ENCODE peak calls at places on chromosome 9, in six cellular contexts. I is HepG2, E is H1, R is SK-N-SH, V is K562, X is GM12878. Y is an unnamed sample.

GRCh38 chr9:116355153-116355827 is 201.7 kb downstream of the PAPPA start:
- DNase-seq in V (no peak), X (no peak), E (no peak), I (peak), R (no peak), Y (no peak)

GRCh38 chr9:73065439-73065838 is 86.2 kb upstream of the ANXA1 start:
- DNase-seq in V (no peak), E (no peak), R (no peak), I (no peak), X (no peak), Y (no peak)

GRCh38 chr9:1732670-1733069 is 282.5 kb upstream of the SMARCA2 start:
- DNase-seq in I (no peak), X (no peak), R (no peak), V (no peak), E (no peak), Y (no peak)

GRCh38 chr9:16899611-16900010 is 29.1 kb upstream of the BNC2 start:
- DNase-seq in E (no peak), I (no peak), R (no peak), V (no peak), X (no peak), Y (no peak)

GRCh38 chr9:126301196-126301595 is 25.4 kb upstream of the MVB12B start:
- DNase-seq in E (no peak), X (no peak), I (no peak), R (no peak), V (no peak), Y (no peak)

GRCh38 chr9:75087279-75087823 is 604 bp downstream of the NMRK1 start:
- DNase-seq in X (peak), R (no peak), I (peak), E (no peak), V (no peak), Y (no peak)

GRCh38 chr9:134322781-134323241 is 3.4 kb upstream of the RXRA start:
- DNase-seq in E (no peak), X (no peak), V (no peak), I (no peak), R (no peak), Y (no peak)

GRCh38 chr9:135907006-135907434 is 326 bp downstream of the CAMSAP1 start:
- DNase-seq in X (no peak), E (no peak), I (no peak), V (no peak), R (no peak), Y (no peak)

GRCh38 chr9:119689879-119690278 is 320.6 kb upstream of the BRINP1 start:
- DNase-seq in E (no peak), I (no peak), R (no peak), X (no peak), V (no peak), Y (no peak)

GRCh38 chr9:110714314-110714713 is 45.7 kb downstream of the MUSK start:
- DNase-seq in V (no peak), R (no peak), X (no peak), I (no peak), E (no peak), Y (no peak)

GRCh38 chr9:133572821-133573361 is 36.3 kb downstream of the FAM163B start:
- DNase-seq in R (peak), E (no peak), V (no peak), X (no peak), I (no peak), Y (no peak)

GRCh38 chr9:5796298-5796697 is 36.6 kb downstream of the ERMP1 start:
- DNase-seq in E (no peak), X (no peak), V (no peak), R (no peak), I (no peak), Y (no peak)

GRCh38 chr9:84384617-84385016 is 44.1 kb upstream of the SLC28A3 start:
- DNase-seq in I (no peak), X (no peak), E (no peak), R (no peak), V (no peak), Y (no peak)

GRCh38 chr9:75064307-75065025 is 23.5 kb downstream of the NMRK1 start:
- DNase-seq in X (no peak), V (no peak), I (no peak), R (no peak), E (no peak), Y (no peak)

GRCh38 chr9:73647560-73647959 is 495.9 kb downstream of the ANXA1 start:
- DNase-seq in R (no peak), X (no peak), V (no peak), I (no peak), E (no peak), Y (no peak)

GRCh38 chr9:70924905-70925547 is 196.4 kb downstream of the TRPM3 start:
- DNase-seq in E (no peak), V (peak), I (peak), R (peak), X (no peak), Y (peak)

GRCh38 chr9:110156902-110157301 is 51.1 kb downstream of the C9orf152 start:
- DNase-seq in I (no peak), V (no peak), E (no peak), R (no peak), X (no peak), Y (no peak)

GRCh38 chr9:97853844-97854695 is 1.0 kb downstream of the FOXE1 start:
- DNase-seq in I (no peak), V (no peak), R (peak), E (peak), X (no peak), Y (no peak)

GRCh38 chr9:132312873-132313272 is 41.9 kb downstream of the SETX start:
- DNase-seq in V (no peak), E (no peak), R (no peak), I (no peak), X (no peak), Y (no peak)

GRCh38 chr9:97038909-97039781 is at the start of gene CTSV:
- DNase-seq in R (peak), X (peak), V (peak), I (peak), E (peak), Y (peak)

GRCh38 chr9:75358837-75359236 is 270.5 kb downstream of the OSTF1 start:
- DNase-seq in E (no peak), V (no peak), I (no peak), X (no peak), R (no peak), Y (no peak)

GRCh38 chr9:4155224-4156026 is 144.4 kb downstream of the GLIS3 start:
- DNase-seq in R (no peak), I (no peak), X (no peak), V (no peak), E (no peak), Y (no peak)

GRCh38 chr9:3857673-3858072 is 331.9 kb upstream of the RFX3 start:
- DNase-seq in X (no peak), R (no peak), I (no peak), E (no peak), V (no peak), Y (no peak)

GRCh38 chr9:130234340-130235260 is 31.0 kb upstream of the HMCN2 start:
- DNase-seq in I (no peak), V (no peak), E (no peak), X (no peak), R (no peak), Y (no peak)

GRCh38 chr9:113609562-113610318 is 146.2 kb downstream of the RGS3 start:
- DNase-seq in V (no peak), E (no peak), R (peak), X (no peak), I (peak), Y (no peak)

GRCh38 chr9:129720181-129720864 is 32.5 kb downstream of the PTGES start:
- DNase-seq in I (peak), R (peak), X (no peak), V (peak), E (peak), Y (no peak)

GRCh38 chr9:86175743-86176456 is 76.5 kb upstream of the GOLM1 start:
- DNase-seq in E (no peak), R (peak), I (no peak), X (no peak), V (no peak), Y (no peak)

GRCh38 chr9:130285271-130285670 is 19.7 kb downstream of the HMCN2 start:
- DNase-seq in E (no peak), I (no peak), R (no peak), V (no peak), X (no peak), Y (no peak)

GRCh38 chr9:121450241-121450640 is 49.4 kb downstream of the GGTA1 start:
- DNase-seq in R (no peak), E (no peak), V (no peak), I (no peak), X (no peak), Y (no peak)

GRCh38 chr9:121459513-121459912 is 40.1 kb downstream of the GGTA1 start:
- DNase-seq in I (no peak), X (no peak), R (no peak), E (no peak), V (no peak), Y (no peak)

GRCh38 chr9:121454972-121455371 is 44.7 kb downstream of the GGTA1 start:
- DNase-seq in E (no peak), I (no peak), X (no peak), R (no peak), V (no peak), Y (no peak)

GRCh38 chr9:121453232-121453892 is 46.3 kb downstream of the GGTA1 start:
- DNase-seq in E (no peak), V (no peak), X (no peak), R (no peak), I (no peak), Y (no peak)

DNA sequence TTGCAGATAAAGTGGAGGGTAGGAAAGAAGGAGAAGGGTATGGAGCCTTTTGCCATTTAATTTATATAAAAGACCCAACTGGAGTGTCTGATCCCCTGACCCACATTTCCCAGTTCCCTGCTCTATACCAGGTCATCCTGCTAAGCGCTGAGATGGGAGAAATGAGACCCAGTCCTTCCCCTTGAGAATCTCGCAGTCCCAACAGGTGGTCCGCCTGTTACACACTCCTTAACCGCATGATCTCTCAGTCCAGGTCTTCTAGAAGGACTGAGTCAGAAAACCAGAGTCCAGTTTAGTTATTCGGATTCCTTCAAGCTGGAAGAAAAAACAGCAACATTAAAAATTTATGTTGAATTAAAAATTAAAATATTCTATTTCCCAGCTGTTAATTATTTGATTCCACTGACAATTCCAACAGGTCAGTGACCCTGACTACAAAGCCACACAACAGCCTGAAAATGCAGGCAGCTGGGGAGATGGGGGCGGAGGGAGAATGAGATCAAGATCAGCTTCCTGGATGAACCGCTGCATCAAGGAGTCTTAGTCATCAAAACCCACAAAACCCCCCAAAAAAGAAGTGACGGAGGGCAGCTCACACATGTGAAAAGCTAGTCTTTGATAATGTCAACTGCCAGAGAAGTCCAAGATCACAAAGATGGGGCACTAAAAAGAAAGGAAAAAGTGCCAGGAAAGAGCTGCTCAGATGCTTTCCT is 44.0 kb downstream of the GGTA1 start:
- DNase-seq in I (no peak), X (no peak), E (no peak), V (peak), R (no peak), Y (no peak)
- TF ChIP-seq YY1 in I (no peak), X (no peak), E (no peak), V (no peak), R (no peak), Y (no peak)

GRCh38 chr9:22342489-22343217 is 104.0 kb upstream of the DMRTA1 start:
- DNase-seq in E (no peak), I (peak), R (no peak), X (no peak), V (no peak), Y (no peak)

GRCh38 chr9:22337261-22337660 is 109.4 kb upstream of the DMRTA1 start:
- DNase-seq in R (no peak), E (no peak), I (no peak), X (no peak), V (no peak), Y (no peak)

GRCh38 chr9:22343218-22343611 is 103.4 kb upstream of the DMRTA1 start:
- DNase-seq in X (no peak), V (no peak), R (no peak), E (no peak), I (no peak), Y (no peak)
- TF ChIP-seq MAX in X (no peak), V (no peak), R (no peak), E (no peak), I (no peak), Y (no peak)

GRCh38 chr9:87597710-87598200 is 100.1 kb downstream of the DAPK1 start:
- DNase-seq in V (no peak), E (no peak), I (no peak), R (no peak), X (no peak), Y (no peak)

GRCh38 chr9:87602933-87603643 is 105.4 kb downstream of the DAPK1 start:
- DNase-seq in I (no peak), R (no peak), X (no peak), E (no peak), V (no peak), Y (no peak)

GRCh38 chr9:87601175-87601574 is 103.5 kb downstream of the DAPK1 start:
- DNase-seq in E (no peak), X (no peak), I (peak), V (no peak), R (no peak), Y (no peak)

GRCh38 chr9:87601595-87601994 is 103.9 kb downstream of the DAPK1 start:
- DNase-seq in I (no peak), R (no peak), V (no peak), X (no peak), E (no peak), Y (no peak)

DNA sequence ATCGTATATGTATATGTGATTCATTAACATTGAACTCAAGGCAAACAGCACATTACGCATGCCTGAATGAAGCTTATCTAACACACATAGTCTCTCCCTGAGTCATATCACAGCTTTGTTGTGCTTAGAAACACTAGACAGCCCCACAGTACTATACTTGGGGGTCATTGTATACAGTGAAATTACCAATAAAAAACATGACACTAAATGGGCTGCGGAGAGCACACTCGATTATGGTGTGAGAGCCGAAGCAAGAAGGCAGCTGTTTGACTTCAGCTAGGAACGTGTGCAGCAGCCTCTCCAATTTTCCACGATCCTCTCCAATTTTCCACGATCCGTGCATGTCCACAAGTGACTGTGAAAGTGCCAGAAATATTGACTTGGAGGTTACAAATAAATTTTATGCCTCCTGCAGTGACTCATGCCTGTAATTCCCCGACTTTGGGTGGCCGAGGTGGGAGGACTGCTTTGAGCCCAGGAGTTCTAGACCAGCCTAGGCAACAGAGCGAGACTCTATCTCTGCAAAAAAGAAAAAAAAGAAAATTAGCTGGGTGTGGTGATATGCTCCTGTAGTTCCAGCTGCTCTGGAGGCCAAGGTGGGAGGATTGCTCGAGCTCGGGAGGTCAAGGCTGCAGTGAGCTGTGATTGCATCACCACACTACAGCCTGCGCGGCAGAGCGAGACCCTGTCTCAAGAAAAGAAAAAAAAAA is 102.4 kb downstream of the DAPK1 start:
- DNase-seq in E (no peak), V (no peak), X (no peak), I (peak), R (no peak), Y (no peak)
- TF ChIP-seq YY1 in E (no peak), V (no peak), X (no peak), I (no peak), R (no peak), Y (no peak)

GRCh38 chr9:76378367-76379073 is 15.7 kb downstream of the RFK start:
- DNase-seq in R (no peak), E (no peak), V (no peak), X (no peak), I (no peak), Y (no peak)
- TF ChIP-seq MAX in R (no peak), E (no peak), V (no peak), X (no peak), I (no peak), Y (no peak)